ENCODE peak calls at places on chromosomes 2 and 18, in four cellular contexts. One of them, this sample, is unnamed.
A peak's percentile ranks its signal among the peaks of the same experiment; 100 is the strongest.

GRCh38 chr2:729363-729762 is 52.2 kb upstream of the TMEM18 start:
- DNase-seq in IMR-90: no peak
- DNase-seq in endothelial cell of umbilical vein: no peak
- DNase-seq in K562: no peak
- DNase-seq in this sample: no peak

GRCh38 chr2:169573160-169573973 is at the start of gene FASTKD1:
- DNase-seq in IMR-90: peak; percentile 81
- DNase-seq in endothelial cell of umbilical vein: peak; percentile 89
- DNase-seq in K562: peak; percentile 85
- DNase-seq in this sample: peak; percentile 17

GRCh38 chr2:101502095-101502494 is 27.2 kb upstream of the RFX8 start:
- DNase-seq in IMR-90: no peak
- DNase-seq in endothelial cell of umbilical vein: no peak
- DNase-seq in K562: no peak
- DNase-seq in this sample: no peak

GRCh38 chr2:57444731-57445414 is 601.7 kb upstream of the VRK2 start:
- DNase-seq in IMR-90: no peak
- DNase-seq in endothelial cell of umbilical vein: no peak
- DNase-seq in K562: no peak
- DNase-seq in this sample: no peak

GRCh38 chr2:179222076-179222475 is 42.6 kb downstream of the SESTD1 start:
- DNase-seq in IMR-90: no peak
- DNase-seq in endothelial cell of umbilical vein: no peak
- DNase-seq in K562: no peak
- DNase-seq in this sample: no peak

GRCh38 chr2:99697811-99698568 is 208.2 kb upstream of the REV1 start:
- DNase-seq in IMR-90: peak; percentile 98
- DNase-seq in endothelial cell of umbilical vein: no peak
- DNase-seq in K562: no peak
- DNase-seq in this sample: no peak

GRCh38 chr2:6937157-6937556 is 19.9 kb downstream of the RNF144A start:
- DNase-seq in IMR-90: no peak
- DNase-seq in endothelial cell of umbilical vein: no peak
- DNase-seq in K562: no peak
- DNase-seq in this sample: no peak

GRCh38 chr2:88686320-88686719 is 5.2 kb upstream of the RPIA start:
- DNase-seq in IMR-90: no peak
- DNase-seq in endothelial cell of umbilical vein: no peak
- DNase-seq in K562: no peak
- DNase-seq in this sample: no peak

GRCh38 chr2:1605102-1605501 is 139.2 kb downstream of the PXDN start:
- DNase-seq in IMR-90: peak; percentile 53
- DNase-seq in endothelial cell of umbilical vein: peak; percentile 54
- DNase-seq in K562: no peak
- DNase-seq in this sample: no peak

GRCh38 chr2:23843051-23843976 is 83.6 kb downstream of the ATAD2B start:
- DNase-seq in IMR-90: peak; percentile 44
- DNase-seq in endothelial cell of umbilical vein: no peak
- DNase-seq in K562: no peak
- DNase-seq in this sample: no peak

GRCh38 chr2:101388232-101388631 is 929 bp upstream of the CREG2 start:
- DNase-seq in IMR-90: peak; percentile 60
- DNase-seq in endothelial cell of umbilical vein: no peak
- DNase-seq in K562: no peak
- DNase-seq in this sample: peak; percentile 45

GRCh38 chr2:20612835-20613341 is 38.0 kb downstream of the HS1BP3 start:
- DNase-seq in IMR-90: no peak
- DNase-seq in endothelial cell of umbilical vein: peak; percentile 69
- DNase-seq in K562: no peak
- DNase-seq in this sample: no peak

GRCh38 chr18:57882465-57882864 is 79.3 kb upstream of the ATP8B1 start:
- DNase-seq in IMR-90: no peak
- DNase-seq in endothelial cell of umbilical vein: no peak
- DNase-seq in K562: no peak
- DNase-seq in this sample: no peak

GRCh38 chr2:112884869-112885502 is 26.0 kb upstream of the IL37 start:
- DNase-seq in IMR-90: no peak
- DNase-seq in endothelial cell of umbilical vein: peak; percentile 38
- DNase-seq in K562: peak; percentile 92
- DNase-seq in this sample: no peak

GRCh38 chr2:73063909-73064875 is 7.3 kb downstream of the SFXN5 start:
- DNase-seq in IMR-90: peak; percentile 86
- DNase-seq in endothelial cell of umbilical vein: peak; percentile 76
- DNase-seq in K562: peak; percentile 49
- DNase-seq in this sample: no peak
- H3K4me3 ChIP-seq in IMR-90: no peak overlapping the region
- H3K4me3 ChIP-seq in endothelial cell of umbilical vein: no peak overlapping the region
- H3K4me3 ChIP-seq in K562: no peak overlapping the region
- H3K4me3 ChIP-seq in this sample: no peak overlapping the region

DNA sequence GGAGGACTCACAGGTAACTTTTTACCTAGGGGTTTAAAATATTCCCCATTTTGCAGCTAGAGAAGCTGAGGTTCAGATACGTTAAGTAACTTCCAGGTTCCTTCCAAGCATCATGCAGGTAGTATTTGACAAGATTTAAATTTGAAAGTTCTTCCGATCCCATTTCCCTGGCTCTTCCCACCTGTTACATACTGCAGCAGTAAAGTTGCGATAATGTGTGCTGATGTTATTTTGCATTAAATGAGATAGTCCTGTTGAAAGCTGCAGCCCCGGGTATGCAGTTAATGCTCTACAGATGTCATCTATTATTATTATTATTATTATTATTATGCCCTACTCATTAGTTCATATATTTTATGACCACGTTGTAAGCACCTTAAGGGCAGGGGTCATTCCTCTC is 111.8 kb upstream of the STPG4 start:
- DNase-seq in IMR-90: no peak
- DNase-seq in endothelial cell of umbilical vein: no peak
- DNase-seq in K562: no peak
- DNase-seq in this sample: no peak
- H3K9me1 ChIP-seq in IMR-90: peaks cover 10% of the 10 kb centered on the region
- H3K9me1 ChIP-seq in endothelial cell of umbilical vein: no peaks in the 10 kb centered on the region
- H3K9me1 ChIP-seq in K562: no peaks in the 10 kb centered on the region
- H3K9me1 ChIP-seq in this sample: no peaks in the 10 kb centered on the region

DNA sequence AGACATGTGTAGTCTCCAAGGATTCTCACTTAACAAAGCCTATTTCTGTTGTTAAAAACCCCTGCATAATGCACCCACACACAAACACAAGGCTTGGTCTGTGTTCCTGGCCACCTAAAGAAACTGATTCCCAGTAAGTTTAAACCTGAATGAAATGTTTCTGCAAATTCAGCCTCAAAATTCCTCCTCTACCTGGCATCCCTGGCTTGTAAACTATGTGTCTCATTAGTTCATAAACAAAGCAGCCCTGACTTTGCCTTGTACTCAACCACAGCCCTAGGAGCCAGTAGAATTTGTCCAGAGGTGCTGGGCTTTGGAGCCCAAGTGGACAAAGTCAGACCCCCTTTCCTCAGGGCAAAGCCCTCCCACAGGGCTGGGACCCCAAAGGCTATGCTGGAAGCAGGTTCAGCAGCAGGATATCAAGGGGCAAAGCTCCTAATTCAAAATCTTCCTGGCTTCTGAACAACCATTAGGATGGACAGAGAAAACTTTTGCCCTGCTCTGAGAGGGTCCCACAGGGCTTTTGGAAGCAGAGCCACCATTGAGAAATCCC is 2.6 kb upstream of the HOXD13 start:
- DNase-seq in IMR-90: no peak
- DNase-seq in endothelial cell of umbilical vein: no peak
- DNase-seq in K562: no peak
- DNase-seq in this sample: no peak
- H4K20me1 ChIP-seq in IMR-90: no peaks in the 10 kb centered on the region
- H4K20me1 ChIP-seq in endothelial cell of umbilical vein: peaks cover 3% of the 10 kb centered on the region
- H4K20me1 ChIP-seq in K562: peaks cover 9% of the 10 kb centered on the region
- H4K20me1 ChIP-seq in this sample: peaks cover 3% of the 10 kb centered on the region

DNA sequence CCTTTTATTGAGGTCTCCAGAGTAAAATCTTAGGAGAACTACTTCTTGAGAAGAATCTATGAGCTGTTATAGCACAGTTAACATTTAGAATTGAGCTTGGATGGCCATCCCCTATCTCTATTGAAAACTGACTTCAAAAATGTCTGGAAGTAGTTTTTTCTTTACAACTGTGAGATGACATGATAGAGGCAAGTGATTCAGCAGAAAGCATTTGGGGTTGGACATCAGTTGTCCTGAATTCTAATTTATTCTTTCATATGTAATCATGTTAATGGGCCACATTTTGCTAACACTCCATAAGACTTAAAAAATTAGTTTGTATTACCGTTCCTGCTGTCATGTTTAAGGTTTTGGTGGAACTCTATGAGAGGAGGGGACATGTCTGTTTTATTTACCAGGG is 237.0 kb upstream of the SLC14A2 start:
- DNase-seq in IMR-90: no peak
- DNase-seq in endothelial cell of umbilical vein: no peak
- DNase-seq in K562: no peak
- DNase-seq in this sample: no peak
- H3K4me3 ChIP-seq in IMR-90: no peak overlapping the region
- H3K4me3 ChIP-seq in endothelial cell of umbilical vein: no peak overlapping the region
- H3K4me3 ChIP-seq in K562: no peak overlapping the region
- H3K4me3 ChIP-seq in this sample: no peak overlapping the region

DNA sequence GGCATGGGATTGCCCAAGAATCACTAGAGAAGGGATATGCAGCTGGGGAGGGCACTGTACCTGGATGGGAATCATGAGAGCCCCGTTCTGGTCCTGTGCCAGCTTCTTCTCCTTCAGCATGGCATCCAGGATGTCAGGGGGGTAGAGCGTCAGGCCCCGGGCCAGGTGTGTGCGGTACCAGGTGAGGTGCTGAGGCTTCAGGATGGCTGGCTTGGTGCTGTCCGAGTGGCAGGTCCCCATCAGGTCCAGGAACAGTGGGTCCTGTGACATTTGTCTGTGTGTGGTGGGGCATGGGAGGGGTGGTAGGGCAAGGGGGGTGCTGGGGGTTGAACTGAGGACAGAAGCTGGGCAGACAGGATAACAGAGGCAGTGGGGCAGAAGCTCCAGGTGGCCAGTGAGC is 13.2 kb downstream of the CFAP65 start:
- DNase-seq in IMR-90: no peak
- DNase-seq in endothelial cell of umbilical vein: no peak
- DNase-seq in K562: no peak
- DNase-seq in this sample: no peak
- H3K9me1 ChIP-seq in IMR-90: no peaks in the 10 kb centered on the region
- H3K9me1 ChIP-seq in endothelial cell of umbilical vein: no peaks in the 10 kb centered on the region
- H3K9me1 ChIP-seq in K562: no peaks in the 10 kb centered on the region
- H3K9me1 ChIP-seq in this sample: no peaks in the 10 kb centered on the region

DNA sequence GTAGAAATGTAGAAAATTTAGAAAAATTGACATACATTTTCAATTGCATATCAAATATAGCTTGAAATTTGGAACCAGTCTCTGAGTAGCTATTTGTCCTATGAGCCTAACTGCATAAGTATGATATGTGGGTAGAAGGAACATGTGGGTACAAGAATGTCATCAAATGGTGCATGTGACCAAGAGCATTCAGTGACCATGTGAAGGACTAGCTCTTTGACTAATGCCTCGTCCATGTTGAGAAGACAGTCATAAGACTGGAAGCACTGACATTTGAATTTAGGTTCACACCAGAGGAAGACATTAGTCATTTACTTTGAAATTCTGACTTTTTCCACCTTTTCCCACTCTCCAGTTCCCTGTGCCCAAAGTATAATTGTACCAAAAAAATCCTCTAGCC is 12.6 kb downstream of the MRPL44 start:
- DNase-seq in IMR-90: peak; percentile 12
- DNase-seq in endothelial cell of umbilical vein: no peak
- DNase-seq in K562: no peak
- DNase-seq in this sample: no peak
- H4K20me1 ChIP-seq in IMR-90: no peaks in the 10 kb centered on the region
- H4K20me1 ChIP-seq in endothelial cell of umbilical vein: no peaks in the 10 kb centered on the region
- H4K20me1 ChIP-seq in K562: no peaks in the 10 kb centered on the region
- H4K20me1 ChIP-seq in this sample: no peaks in the 10 kb centered on the region

GRCh38 chr2:43222472-43223146 is 3.8 kb downstream of the ZFP36L2 start:
- DNase-seq in IMR-90: peak; percentile 41
- DNase-seq in endothelial cell of umbilical vein: no peak
- DNase-seq in K562: no peak
- DNase-seq in this sample: no peak

GRCh38 chr2:43221660-43222471 is 4.5 kb downstream of the ZFP36L2 start:
- DNase-seq in IMR-90: peak; percentile 97
- DNase-seq in endothelial cell of umbilical vein: peak; percentile 93
- DNase-seq in K562: peak; percentile 69
- DNase-seq in this sample: no peak

GRCh38 chr2:43219383-43220228 is 6.8 kb downstream of the ZFP36L2 start:
- DNase-seq in IMR-90: peak; percentile 80
- DNase-seq in endothelial cell of umbilical vein: peak; percentile 84
- DNase-seq in K562: peak; percentile 89
- DNase-seq in this sample: no peak

GRCh38 chr2:43220229-43220981 is 6.0 kb downstream of the ZFP36L2 start:
- DNase-seq in IMR-90: peak; percentile 42
- DNase-seq in endothelial cell of umbilical vein: peak; percentile 71
- DNase-seq in K562: no peak
- DNase-seq in this sample: no peak

GRCh38 chr2:43220982-43221659 is 5.3 kb downstream of the ZFP36L2 start:
- DNase-seq in IMR-90: peak; percentile 95
- DNase-seq in endothelial cell of umbilical vein: peak; percentile 80
- DNase-seq in K562: peak; percentile 31
- DNase-seq in this sample: no peak
- H3K4me3 ChIP-seq in IMR-90: no peak overlapping the region
- H3K4me3 ChIP-seq in endothelial cell of umbilical vein: peak overlapping the region; percentile 90
- H3K4me3 ChIP-seq in K562: peak overlapping the region; percentile 62
- H3K4me3 ChIP-seq in this sample: no peak overlapping the region

GRCh38 chr2:212408524-212408923 is 130.1 kb downstream of the ERBB4 start:
- DNase-seq in IMR-90: no peak
- DNase-seq in endothelial cell of umbilical vein: no peak
- DNase-seq in K562: no peak
- DNase-seq in this sample: no peak
- H3K9me1 ChIP-seq in IMR-90: no peaks in the 10 kb centered on the region
- H3K9me1 ChIP-seq in endothelial cell of umbilical vein: no peaks in the 10 kb centered on the region
- H3K9me1 ChIP-seq in K562: no peaks in the 10 kb centered on the region
- H3K9me1 ChIP-seq in this sample: no peaks in the 10 kb centered on the region

GRCh38 chr2:237745250-237745613 is 53.3 kb upstream of the RBM44 start:
- DNase-seq in IMR-90: no peak
- DNase-seq in endothelial cell of umbilical vein: no peak
- DNase-seq in K562: no peak
- DNase-seq in this sample: no peak
- H4K20me1 ChIP-seq in IMR-90: peaks cover 50% of the 10 kb centered on the region
- H4K20me1 ChIP-seq in endothelial cell of umbilical vein: no peaks in the 10 kb centered on the region
- H4K20me1 ChIP-seq in K562: peaks cover 7% of the 10 kb centered on the region
- H4K20me1 ChIP-seq in this sample: peaks cover 21% of the 10 kb centered on the region

DNA sequence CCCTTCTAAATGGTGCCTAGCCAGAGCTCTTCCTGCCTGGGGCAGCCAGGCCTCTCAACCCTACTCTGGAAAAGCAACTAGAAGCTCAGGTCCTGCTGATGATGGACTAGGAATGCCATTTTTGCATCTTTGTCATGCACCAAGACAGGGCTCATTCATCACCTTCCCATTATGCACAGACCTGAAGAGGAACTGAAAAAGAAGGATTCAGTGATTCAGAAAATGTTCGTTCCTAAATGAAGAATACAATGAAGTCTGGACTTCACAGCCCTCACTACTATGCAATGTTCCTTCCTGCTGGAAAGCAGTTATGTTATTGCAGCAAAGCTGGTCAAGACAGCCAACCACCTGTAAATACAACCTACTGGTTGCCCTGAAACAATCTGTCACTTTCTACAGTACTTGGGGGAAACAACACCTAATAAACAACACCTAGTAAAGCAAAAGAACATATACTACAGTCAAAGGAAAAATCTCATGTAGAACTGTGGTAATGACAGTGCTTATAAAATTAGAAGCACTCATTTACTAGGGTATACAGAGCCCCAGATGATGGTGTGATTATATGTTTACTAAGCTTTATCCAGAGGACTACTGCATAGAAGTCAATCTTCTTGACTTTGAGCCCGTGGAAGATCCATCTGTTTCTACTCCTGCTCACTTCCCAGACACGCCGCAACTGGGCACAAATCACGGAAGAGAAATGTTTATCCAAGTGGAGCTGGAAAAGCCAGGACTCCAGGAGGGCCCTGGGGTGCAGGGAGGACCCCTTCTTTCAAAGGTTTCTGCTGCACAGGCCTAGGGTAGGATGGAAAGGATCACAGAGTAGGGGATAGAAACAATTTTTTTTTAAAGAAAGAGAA is 103.1 kb upstream of the THOC1 start:
- DNase-seq in IMR-90: no peak
- DNase-seq in endothelial cell of umbilical vein: peak; percentile 58
- DNase-seq in K562: no peak
- DNase-seq in this sample: no peak
- H3K4me3 ChIP-seq in IMR-90: no peak overlapping the region
- H3K4me3 ChIP-seq in endothelial cell of umbilical vein: no peak overlapping the region
- H3K4me3 ChIP-seq in K562: no peak overlapping the region
- H3K4me3 ChIP-seq in this sample: no peak overlapping the region

This sample was measured in keratinocyte.